ENCODE peak calls at places on chromosomes 1 and 21, in eight cellular contexts. P, Z, J, W, T, D, E and M are unnamed samples.

GRCh38 chr1:97143236-97143882 is 421.8 kb downstream of the PTBP2 start:
- DNase-seq in D (no peak), W (peak), P (no peak), T (no peak), Z (no peak), E (no peak), J (no peak), M (peak)

GRCh38 chr1:53946252-53947171 is at the start of gene LRRC42:
- DNase-seq in D (no peak), T (no peak), E (no peak), P (no peak), W (no peak), J (peak), Z (peak), M (no peak)

GRCh38 chr21:37568916-37569315 is 202.3 kb downstream of the DYRK1A start:
- DNase-seq in J (no peak), W (no peak), E (no peak), T (no peak), P (no peak), D (no peak), Z (no peak), M (no peak)

GRCh38 chr1:245183429-245183828 is 28.6 kb downstream of the KIF26B start:
- DNase-seq in T (no peak), P (no peak), Z (no peak), E (no peak), D (no peak), W (no peak), J (no peak), M (peak)

GRCh38 chr1:239803666-239804228 is 287.9 kb upstream of the FMN2 start:
- DNase-seq in J (no peak), T (no peak), D (no peak), W (no peak), Z (no peak), P (no peak), E (no peak), M (no peak)

GRCh38 chr1:116433283-116434257 is 60.5 kb downstream of the ATP1A1 start:
- DNase-seq in E (peak), W (peak), P (peak), T (no peak), Z (no peak), D (no peak), J (peak), M (no peak)

GRCh38 chr1:169383449-169383848 is 15.5 kb downstream of the BLZF1 start:
- DNase-seq in E (no peak), J (no peak), Z (no peak), P (no peak), D (no peak), T (no peak), W (no peak), M (no peak)

GRCh38 chr1:56359036-56359435 is 220.3 kb downstream of the PLPP3 start:
- DNase-seq in J (no peak), T (no peak), W (no peak), D (no peak), E (no peak), P (no peak), Z (no peak), M (no peak)

GRCh38 chr1:49995734-49996133 is 28.0 kb downstream of the AGBL4 start:
- DNase-seq in Z (peak), E (no peak), J (no peak), P (no peak), W (no peak), D (no peak), T (no peak), M (no peak)

GRCh38 chr1:212315907-212316306 is 30.7 kb downstream of the PPP2R5A start:
- DNase-seq in E (peak), J (peak), Z (peak), W (no peak), T (no peak), D (no peak), P (peak), M (peak)

GRCh38 chr1:39754026-39754569 is 15.4 kb downstream of the PPIE start:
- DNase-seq in W (peak), E (no peak), P (no peak), D (no peak), J (no peak), T (no peak), Z (no peak), M (peak)

GRCh38 chr1:166703726-166704220 is 135.5 kb upstream of the POGK start:
- DNase-seq in W (no peak), E (no peak), J (no peak), D (no peak), Z (no peak), P (no peak), T (no peak), M (no peak)

GRCh38 chr1:89598450-89599331 is 34.2 kb upstream of the LRRC8C start:
- DNase-seq in Z (no peak), J (peak), W (peak), P (no peak), D (no peak), T (no peak), E (peak), M (peak)

GRCh38 chr1:180210008-180210555 is 20.0 kb upstream of the LHX4 start:
- DNase-seq in J (peak), E (no peak), P (no peak), D (no peak), T (no peak), Z (no peak), W (no peak), M (no peak)

GRCh38 chr1:88731475-88731874 is 47.4 kb downstream of the PKN2 start:
- DNase-seq in E (peak), T (no peak), W (peak), Z (no peak), P (peak), J (no peak), D (peak), M (peak)

GRCh38 chr1:119285482-119285881 is 83.1 kb upstream of the HAO2 start:
- DNase-seq in E (peak), J (peak), T (no peak), P (no peak), Z (peak), W (peak), D (peak), M (peak)

GRCh38 chr1:172460901-172461315 is 17.0 kb upstream of the PIGC start:
- DNase-seq in Z (no peak), E (no peak), P (no peak), D (no peak), J (peak), W (no peak), T (no peak), M (peak)

GRCh38 chr1:78387872-78388271 is 102.9 kb upstream of the PTGFR start:
- DNase-seq in P (no peak), J (no peak), D (no peak), E (no peak), T (no peak), W (no peak), Z (no peak), M (peak)

GRCh38 chr1:21899267-21899810 is 37.8 kb downstream of the HSPG2 start:
- DNase-seq in W (no peak), D (no peak), T (no peak), J (no peak), Z (no peak), P (no peak), E (no peak), M (no peak)

GRCh38 chr1:55634516-55634915 is 419.4 kb upstream of the USP24 start:
- DNase-seq in J (no peak), D (no peak), T (no peak), W (no peak), Z (no peak), E (no peak), P (no peak), M (no peak)

GRCh38 chr1:173062156-173062938 is 11.6 kb upstream of the TNFSF18 start:
- DNase-seq in D (peak), Z (no peak), E (peak), W (peak), T (peak), J (no peak), P (no peak), M (peak)

GRCh38 chr1:94925561-94926364 is 1.1 kb downstream of the CNN3 start:
- DNase-seq in W (peak), P (peak), Z (peak), D (peak), E (peak), J (peak), T (no peak), M (peak)

GRCh38 chr1:45016767-45017166 is 4.7 kb downstream of the UROD start:
- DNase-seq in J (no peak), E (no peak), D (no peak), P (no peak), Z (no peak), T (no peak), W (no peak), M (no peak)

GRCh38 chr21:44647222-44647552 is 973 bp downstream of the KRTAP10-11 start:
- DNase-seq in P (no peak), D (no peak), W (no peak), Z (no peak), J (peak), E (no peak), T (no peak), M (no peak)

GRCh38 chr1:225361176-225361575 is 66.7 kb downstream of the LBR start:
- DNase-seq in E (no peak), D (no peak), T (no peak), J (no peak), W (no peak), Z (no peak), P (no peak), M (no peak)

DNA sequence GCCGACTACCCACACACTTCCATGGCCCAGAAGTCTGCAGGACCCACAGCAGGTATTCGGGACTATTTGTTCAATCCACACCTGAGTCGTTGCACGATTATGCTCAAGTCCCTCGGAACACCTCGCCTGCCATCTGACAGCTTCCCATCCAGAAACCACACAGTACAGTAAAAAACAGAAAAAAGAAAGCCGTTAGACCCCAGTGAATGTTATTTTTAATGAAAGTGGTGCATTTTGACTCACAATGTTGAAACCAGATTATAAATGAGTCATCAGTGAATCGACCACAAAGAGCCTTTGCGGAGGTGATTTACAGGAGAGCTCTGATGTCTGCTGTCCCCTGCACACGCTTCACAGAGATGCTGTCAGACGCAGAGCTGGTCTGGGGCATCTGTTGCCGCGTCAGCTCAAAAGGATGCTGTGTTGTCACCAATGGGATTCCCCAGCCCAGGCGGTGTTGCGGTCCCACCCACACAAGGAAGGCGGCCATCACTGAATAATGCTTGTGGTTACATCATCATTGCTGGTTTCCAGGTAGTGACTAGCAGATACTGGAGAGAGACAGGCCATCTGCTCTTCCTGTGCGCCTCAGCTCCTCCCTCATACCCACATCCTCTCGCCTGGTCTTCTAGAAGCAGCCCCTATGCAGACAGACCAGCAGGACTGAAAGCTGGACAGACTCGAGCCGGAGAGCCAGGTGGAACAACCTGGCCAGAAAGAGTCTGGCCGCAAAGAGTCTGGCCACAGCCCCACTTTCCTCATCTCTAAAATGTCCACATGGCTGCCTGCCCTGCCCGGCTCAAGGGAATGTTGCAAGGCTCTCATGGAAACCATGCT is 116.8 kb downstream of the TOMM20 start:
- DNase-seq in T (peak), W (peak), E (peak), Z (peak), D (peak), J (no peak), P (peak), M (peak)
- H3K4me3 ChIP-seq in T (no peak), W (no peak), E (no peak), Z (no peak), D (no peak), J (no peak), P (no peak), M (no peak)

GRCh38 chr1:202179828-202180750 is 13.5 kb upstream of the LGR6 start:
- DNase-seq in J (no peak), D (no peak), P (no peak), W (no peak), T (no peak), Z (no peak), E (no peak), M (no peak)

GRCh38 chr1:202173993-202174392 is 13.6 kb upstream of the PTPN7 start:
- DNase-seq in P (no peak), J (no peak), Z (peak), T (no peak), W (no peak), D (no peak), E (no peak), M (no peak)

GRCh38 chr1:202181586-202181985 is 12.0 kb upstream of the LGR6 start:
- DNase-seq in Z (no peak), E (no peak), W (no peak), J (no peak), T (no peak), P (no peak), D (no peak), M (no peak)

GRCh38 chr1:202182040-202182877 is 11.3 kb upstream of the LGR6 start:
- DNase-seq in T (no peak), D (no peak), J (no peak), Z (no peak), P (no peak), W (no peak), E (no peak), M (no peak)

GRCh38 chr1:202176949-202177927 is 16.4 kb upstream of the LGR6 start:
- DNase-seq in D (no peak), T (no peak), W (no peak), P (no peak), E (no peak), Z (no peak), J (no peak), M (no peak)
- TF ChIP-seq CTCF in D (no peak), T (no peak), W (no peak), P (no peak), E (no peak), Z (peak), J (peak), M (no peak)

GRCh38 chr1:1434812-1435093 is 737 bp upstream of the VWA1 start:
- DNase-seq in Z (no peak), P (no peak), E (no peak), D (no peak), T (no peak), J (no peak), W (no peak), M (no peak)
- H3K4me3 ChIP-seq in Z (no peak), P (no peak), E (no peak), D (no peak), T (no peak), J (peak), W (no peak), M (no peak)

DNA sequence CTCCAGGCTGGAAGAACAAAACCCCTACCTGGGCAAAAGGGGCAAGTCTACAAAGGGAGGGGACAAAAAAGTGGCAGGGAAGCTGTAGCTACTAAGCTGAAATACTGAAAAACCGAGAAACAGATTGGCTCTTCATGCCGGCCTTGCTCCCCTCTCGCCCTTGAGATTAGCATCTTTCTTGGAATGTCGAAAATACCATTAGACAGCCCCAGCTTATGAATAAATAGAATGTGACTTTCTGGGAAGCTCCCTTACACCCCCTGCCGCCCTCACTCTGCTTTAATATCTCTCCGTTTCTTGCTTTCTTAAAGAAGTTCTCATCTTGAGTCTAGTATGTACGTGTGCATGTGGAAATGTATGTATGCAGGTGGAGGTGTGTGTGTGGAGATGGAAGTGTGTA is 14.1 kb downstream of the TRAF3IP3 start:
- DNase-seq in P (no peak), D (no peak), Z (no peak), T (no peak), W (no peak), E (peak), J (no peak), M (peak)
- TF ChIP-seq CTCF in P (no peak), D (no peak), Z (no peak), T (no peak), W (no peak), E (no peak), J (no peak), M (no peak)

GRCh38 chr1:64470670-64471217 is 815 bp downstream of the CACHD1 start:
- DNase-seq in W (no peak), T (no peak), D (no peak), P (peak), E (peak), J (peak), Z (peak), M (peak)

GRCh38 chr1:64469977-64470669 is at the start of gene CACHD1:
- DNase-seq in P (peak), E (peak), Z (peak), W (peak), T (no peak), J (peak), D (peak), M (peak)

GRCh38 chr1:64471218-64471719 is 1.3 kb downstream of the CACHD1 start:
- DNase-seq in E (peak), T (no peak), Z (peak), P (peak), D (no peak), W (no peak), J (peak), M (peak)

GRCh38 chr1:64469614-64469976 is 334 bp upstream of the CACHD1 start:
- DNase-seq in P (no peak), T (no peak), D (no peak), W (no peak), E (no peak), J (peak), Z (no peak), M (no peak)

DNA sequence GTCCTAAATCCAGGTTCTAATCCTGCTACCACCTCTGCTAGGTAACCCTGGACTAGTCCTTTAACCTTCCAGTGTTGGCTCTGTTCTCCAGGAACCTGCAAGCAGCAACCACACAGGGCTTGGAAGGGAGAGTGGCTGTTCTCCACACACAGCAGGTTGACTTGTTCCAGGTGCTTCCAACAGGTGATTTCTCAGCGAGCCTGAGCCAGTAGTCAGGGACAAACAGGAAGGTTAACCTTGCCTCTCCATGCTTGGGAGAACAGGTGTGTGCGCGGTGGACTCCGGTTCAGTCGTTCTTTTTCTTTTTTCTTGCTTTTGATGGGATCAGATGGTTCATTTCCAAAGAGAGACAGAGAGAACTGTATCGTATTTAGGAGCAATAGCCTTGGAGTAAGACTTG is 808 bp upstream of the CACHD1 start:
- DNase-seq in Z (no peak), D (no peak), P (no peak), J (no peak), T (no peak), E (no peak), W (no peak), M (no peak)
- H3K4me3 ChIP-seq in Z (peak), D (peak), P (no peak), J (peak), T (peak), E (no peak), W (no peak), M (no peak)

GRCh38 chr1:237812061-237812460 is 78.7 kb downstream of the ZP4 start:
- DNase-seq in J (no peak), Z (no peak), W (no peak), P (no peak), E (no peak), T (no peak), D (no peak), M (no peak)

GRCh38 chr1:237817277-237817676 is 73.4 kb downstream of the ZP4 start:
- DNase-seq in W (no peak), T (no peak), J (no peak), Z (no peak), D (no peak), E (no peak), P (no peak), M (no peak)

GRCh38 chr1:237811633-237812032 is 79.1 kb downstream of the ZP4 start:
- DNase-seq in D (no peak), E (no peak), W (no peak), P (no peak), T (no peak), J (no peak), Z (no peak), M (no peak)

GRCh38 chr1:237814319-237814924 is 76.3 kb downstream of the ZP4 start:
- DNase-seq in E (peak), P (no peak), D (no peak), J (peak), T (no peak), W (peak), Z (no peak), M (peak)
- TF ChIP-seq CTCF in E (peak), P (peak), D (no peak), J (peak), T (peak), W (peak), Z (peak), M (peak)

DNA sequence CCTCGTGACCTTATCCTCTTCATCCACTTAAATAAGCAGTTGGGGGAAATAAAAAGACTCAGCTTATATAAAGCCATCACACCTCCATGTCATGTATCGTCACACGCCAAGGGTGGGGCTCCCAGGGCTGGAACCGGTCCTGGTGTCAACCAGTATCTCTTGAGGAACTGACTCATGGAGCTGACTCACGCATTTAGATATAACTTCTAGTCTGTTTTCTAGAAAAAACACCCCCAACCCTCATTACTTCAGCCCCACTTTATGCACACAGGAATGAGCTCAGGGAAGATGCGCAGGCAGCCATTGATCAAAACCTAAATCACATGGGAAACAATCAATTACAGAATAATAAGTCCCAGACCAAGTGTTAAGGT is 6.9 kb upstream of the IL22RA1 start:
- DNase-seq in D (no peak), P (peak), T (peak), Z (no peak), J (no peak), W (peak), E (peak), M (peak)
- H3K4me3 ChIP-seq in D (no peak), P (no peak), T (peak), Z (no peak), J (no peak), W (no peak), E (peak), M (peak)